ENCODE peak calls at places on chromosomes 2 and 18, in eight cellular contexts. V, Q, A, L, P, I, G and X are unnamed samples. For H3K36me3, the result is how much of the 10 kb centered on the place peaks cover.

GRCh38 chr18:58178476-58178875 is 134.4 kb downstream of the NEDD4L start:
- DNase-seq in V (peak), Q (no peak), A (no peak), L (peak), P (no peak), I (no peak), G (no peak), X (no peak)

GRCh38 chr2:209556354-209556961 is 132.6 kb downstream of the MAP2 start:
- DNase-seq in V (peak), Q (no peak), A (no peak), L (peak), P (no peak), I (no peak), G (no peak), X (no peak)

GRCh38 chr2:150866431-150866830 is 379.0 kb upstream of the RND3 start:
- DNase-seq in V (peak), Q (no peak), A (no peak), L (no peak), P (no peak), I (no peak), G (no peak), X (no peak)

GRCh38 chr2:240324312-240325005 is 111.0 kb upstream of the GPC1 start:
- DNase-seq in V (no peak), Q (no peak), A (peak), L (no peak), P (no peak), I (no peak), G (no peak), X (no peak)

GRCh38 chr2:206084468-206084869 is 1.5 kb downstream of the INO80D start:
- DNase-seq in V (peak), Q (peak), A (peak), L (peak), P (peak), I (peak), G (peak), X (peak)

GRCh38 chr2:120108049-120108448 is 95.2 kb downstream of the EPB41L5 start:
- DNase-seq in V (peak), Q (no peak), A (peak), L (no peak), P (no peak), I (peak), G (no peak), X (peak)

GRCh38 chr2:14633451-14634211 is 1.1 kb downstream of the LRATD1 start:
- DNase-seq in V (no peak), Q (no peak), A (peak), L (no peak), P (peak), I (peak), G (peak), X (peak)

GRCh38 chr2:65846984-65847383 is 414.6 kb upstream of the SPRED2 start:
- DNase-seq in V (no peak), Q (peak), A (peak), L (no peak), P (peak), I (no peak), G (no peak), X (no peak)

GRCh38 chr2:177666408-177666807 is 273.8 kb downstream of the AGPS start:
- DNase-seq in V (peak), Q (no peak), A (no peak), L (no peak), P (no peak), I (no peak), G (no peak), X (no peak)

GRCh38 chr18:12328179-12328823 is 20.3 kb downstream of the TUBB6 start:
- DNase-seq in V (no peak), Q (no peak), A (no peak), L (no peak), P (peak), I (no peak), G (no peak), X (no peak)

GRCh38 chr2:64532030-64532429 is 7.9 kb downstream of the AFTPH start:
- DNase-seq in V (no peak), Q (no peak), A (no peak), L (no peak), P (no peak), I (no peak), G (no peak), X (no peak)
- TF ChIP-seq POLR2A in V (no peak), Q (no peak), A (no peak), L (no peak), P (no peak), I (no peak), G (no peak), X (no peak)

DNA sequence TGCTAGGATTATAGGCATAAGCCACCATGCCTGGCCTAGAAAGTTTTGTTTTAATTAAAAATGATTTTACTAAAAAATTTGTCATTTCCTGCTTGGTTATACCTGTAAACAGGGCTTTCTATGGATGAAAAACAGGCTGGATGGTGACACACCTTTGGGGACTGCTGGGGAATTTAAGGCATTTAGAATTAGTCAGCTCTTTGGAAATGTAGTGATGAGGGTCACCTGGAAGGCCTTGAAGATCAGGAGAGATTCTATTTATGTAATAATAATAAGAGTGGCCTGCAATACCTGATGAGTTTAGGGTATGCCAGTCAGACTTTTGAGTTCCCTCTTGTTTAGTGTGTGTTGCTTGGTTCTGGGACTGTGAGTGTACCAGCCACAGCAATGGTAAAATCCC is 51.1 kb downstream of the RALBP1 start:
- DNase-seq in V (no peak), Q (no peak), A (no peak), L (no peak), P (no peak), I (no peak), G (no peak), X (no peak)
- H3K36me3 ChIP-seq in V (under half), Q (under half), A (half or more), L (under half), P (under half), I (under half), G (under half), X (under half)

DNA sequence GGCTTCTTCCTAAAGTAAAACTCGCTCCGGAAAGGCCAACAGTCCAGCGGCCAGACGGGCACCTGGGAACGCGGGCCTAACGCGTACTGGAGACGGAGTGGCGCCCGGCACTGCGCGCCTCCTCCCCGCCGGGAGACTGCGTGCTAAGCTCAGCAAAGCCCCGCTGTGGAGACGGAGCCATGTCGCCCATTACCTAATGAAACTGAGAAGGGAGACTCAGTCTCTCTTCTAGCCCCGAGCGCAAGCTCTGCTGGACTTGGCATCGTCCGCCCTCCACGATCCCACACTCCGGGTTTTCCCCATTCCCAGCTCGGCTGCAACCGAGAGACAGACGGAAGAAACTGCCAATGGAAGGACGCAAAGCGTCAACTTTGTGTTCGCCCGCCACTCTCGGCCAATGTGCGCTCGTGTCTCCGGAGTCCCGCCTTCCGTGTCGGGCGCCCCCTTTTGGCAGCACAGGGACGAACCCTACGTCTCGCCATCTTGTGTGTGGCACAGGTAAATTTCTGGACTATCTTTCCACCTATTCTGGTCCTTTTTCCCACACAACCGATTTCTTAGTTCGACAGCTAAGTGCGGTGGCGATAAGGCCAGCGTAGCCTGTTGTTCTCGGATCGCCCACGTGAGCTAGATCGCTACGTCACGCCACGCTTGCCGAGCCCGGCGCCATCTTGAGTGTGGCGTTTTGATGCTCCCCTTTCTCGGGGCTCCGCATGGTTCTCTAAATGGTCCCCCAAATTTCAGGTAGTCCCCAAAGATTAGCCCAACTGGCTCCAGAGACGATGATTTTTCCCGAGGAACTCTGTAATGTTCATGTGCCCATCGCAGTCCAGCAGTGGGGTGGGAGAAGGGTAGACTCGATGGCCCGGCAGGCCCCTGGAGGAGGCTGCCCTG is 1.3 kb upstream of the PTMA start:
- DNase-seq in V (peak), Q (peak), A (peak), L (peak), P (peak), I (peak), G (peak), X (peak)
- TF ChIP-seq POLR2A in V (no peak), Q (peak), A (no peak), L (peak), P (peak), I (peak), G (peak), X (peak)

DNA sequence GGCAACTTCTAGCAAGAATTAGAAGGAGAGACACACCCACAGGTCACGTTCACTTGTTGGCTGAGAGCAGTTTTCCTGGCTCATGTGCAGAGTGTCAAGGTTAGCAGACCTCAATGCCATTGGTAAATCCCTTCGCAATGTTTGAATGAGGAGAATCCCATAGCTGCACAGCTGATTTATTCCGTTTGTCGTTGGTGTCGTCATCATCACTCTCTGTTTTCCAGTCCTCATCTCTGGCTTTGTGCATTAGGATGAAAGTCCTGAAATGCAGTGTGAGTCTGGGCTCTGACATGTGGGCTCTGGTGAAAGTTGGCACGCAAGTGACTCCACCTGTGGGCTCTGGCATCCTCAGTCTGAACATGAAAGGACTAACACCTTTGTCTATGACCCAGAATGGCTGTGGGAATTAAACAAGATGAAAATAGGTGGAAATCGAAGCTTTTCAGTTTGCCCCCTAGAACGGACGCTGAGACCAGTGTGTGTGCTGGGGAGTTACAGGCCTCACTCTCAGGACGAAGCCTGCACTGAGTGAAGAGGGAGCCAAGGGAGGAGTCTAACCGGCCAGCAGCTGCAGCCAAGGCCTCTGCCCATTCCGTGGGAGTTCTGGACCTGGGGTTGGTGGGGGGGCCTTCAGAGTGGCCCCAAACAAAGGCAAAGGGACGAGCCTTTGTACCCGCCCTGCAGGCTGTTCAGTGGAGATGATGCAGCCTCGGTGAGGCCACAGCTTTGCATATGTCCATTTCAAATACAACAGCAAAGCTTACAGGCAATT is 74.8 kb upstream of the ZNF516 start:
- DNase-seq in V (no peak), Q (no peak), A (no peak), L (no peak), P (no peak), I (no peak), G (no peak), X (no peak)
- H3K36me3 ChIP-seq in V (under half), Q (under half), A (under half), L (under half), P (under half), I (under half), G (under half), X (under half)

DNA sequence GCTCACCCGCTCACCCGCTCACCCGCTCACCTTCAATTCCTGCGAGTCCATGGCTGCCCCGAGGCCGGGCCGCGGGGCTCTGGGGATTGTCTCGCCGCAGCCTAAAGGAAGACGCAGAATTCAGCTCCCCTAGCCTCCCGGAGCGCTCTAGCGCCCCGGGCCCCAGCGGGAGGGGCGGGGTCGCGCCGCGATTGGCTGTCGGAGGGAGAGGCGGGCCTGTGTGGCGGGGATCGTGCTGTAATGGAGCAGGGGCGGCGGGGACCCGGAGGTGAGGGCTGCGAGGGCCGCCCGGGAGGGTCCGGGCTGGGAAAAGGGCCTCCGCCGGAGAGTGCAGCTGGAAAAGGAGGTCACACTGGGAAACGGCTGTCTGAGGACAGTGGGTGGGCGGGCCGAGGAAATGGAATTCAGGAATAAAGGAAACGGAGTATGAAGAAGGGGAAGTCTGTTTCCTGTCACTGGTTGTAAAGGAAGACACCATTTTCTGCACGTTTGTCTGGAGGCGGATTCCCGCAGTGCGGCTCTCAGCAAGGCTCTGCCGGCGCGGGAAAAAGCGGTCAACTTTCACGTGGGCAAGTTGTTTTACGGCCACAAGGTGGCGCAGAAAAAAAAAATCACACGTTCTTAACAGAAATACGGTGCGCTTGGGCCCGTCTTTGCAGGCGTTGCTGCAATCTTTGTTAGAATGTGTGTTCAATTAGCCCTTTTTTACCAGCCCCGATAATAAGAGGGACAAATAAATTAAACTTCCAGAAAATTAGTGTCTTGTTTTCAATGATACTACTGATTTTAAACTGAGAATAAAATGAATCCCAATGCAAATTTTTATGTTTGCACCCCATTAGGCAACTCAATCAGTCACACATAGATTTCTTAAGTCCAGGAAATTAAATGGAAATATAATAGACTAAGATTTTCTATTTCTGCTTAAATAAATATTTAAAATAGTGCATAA is at the start of gene TTC21B:
- DNase-seq in V (peak), Q (peak), A (peak), L (peak), P (peak), I (peak), G (peak), X (peak)
- TF ChIP-seq POLR2A in V (peak), Q (peak), A (peak), L (peak), P (peak), I (peak), G (peak), X (peak)

GRCh38 chr2:239138610-239139009 is 262.2 kb downstream of the HDAC4 start:
- DNase-seq in V (no peak), Q (no peak), A (no peak), L (no peak), P (no peak), I (no peak), G (peak), X (no peak)

GRCh38 chr2:239137890-239138283 is 262.9 kb downstream of the HDAC4 start:
- DNase-seq in V (no peak), Q (no peak), A (no peak), L (no peak), P (no peak), I (no peak), G (no peak), X (no peak)

GRCh38 chr2:239136203-239136602 is 264.6 kb downstream of the HDAC4 start:
- DNase-seq in V (no peak), Q (no peak), A (no peak), L (no peak), P (no peak), I (no peak), G (no peak), X (no peak)

GRCh38 chr2:239136762-239137161 is 264.1 kb downstream of the HDAC4 start:
- DNase-seq in V (no peak), Q (no peak), A (no peak), L (no peak), P (no peak), I (no peak), G (peak), X (no peak)

DNA sequence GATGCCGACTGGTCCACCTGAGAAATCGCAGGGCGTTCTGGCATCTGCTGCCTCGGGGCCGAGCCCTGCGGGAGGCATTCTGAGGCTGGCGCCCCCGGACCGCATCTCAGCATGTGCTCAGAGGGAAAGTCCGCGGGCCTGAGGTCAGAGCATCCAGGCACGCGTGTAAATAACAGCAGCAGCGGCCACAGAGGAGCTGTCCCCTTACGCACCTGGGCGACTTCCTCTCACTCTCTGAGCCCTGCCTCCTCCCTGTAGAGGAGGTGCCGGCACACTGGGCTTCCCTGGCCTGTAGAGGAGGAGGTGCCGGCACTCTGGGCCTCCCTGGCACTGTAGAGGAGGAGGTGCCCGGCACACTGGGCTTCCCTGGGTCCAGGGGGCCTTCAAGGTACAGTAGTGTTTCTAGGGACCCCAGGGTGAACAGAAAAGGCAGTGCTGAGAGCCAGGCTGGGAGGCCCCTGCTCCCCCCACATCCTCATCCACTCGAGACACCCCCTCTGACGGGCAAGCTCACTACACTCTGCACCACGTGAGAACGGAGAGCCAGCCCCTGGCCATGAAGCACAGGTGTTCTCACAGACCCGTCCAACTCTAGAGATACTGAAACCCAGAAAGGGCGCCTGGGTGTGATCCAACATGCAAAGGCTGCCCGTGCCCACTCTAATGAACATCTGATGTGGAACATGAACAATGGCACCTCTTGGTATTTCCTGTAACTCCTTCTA is 263.5 kb downstream of the HDAC4 start:
- DNase-seq in V (no peak), Q (no peak), A (peak), L (no peak), P (no peak), I (no peak), G (peak), X (no peak)
- H3K36me3 ChIP-seq in V (half or more), Q (under half), A (half or more), L (under half), P (under half), I (under half), G (under half), X (under half)

DNA sequence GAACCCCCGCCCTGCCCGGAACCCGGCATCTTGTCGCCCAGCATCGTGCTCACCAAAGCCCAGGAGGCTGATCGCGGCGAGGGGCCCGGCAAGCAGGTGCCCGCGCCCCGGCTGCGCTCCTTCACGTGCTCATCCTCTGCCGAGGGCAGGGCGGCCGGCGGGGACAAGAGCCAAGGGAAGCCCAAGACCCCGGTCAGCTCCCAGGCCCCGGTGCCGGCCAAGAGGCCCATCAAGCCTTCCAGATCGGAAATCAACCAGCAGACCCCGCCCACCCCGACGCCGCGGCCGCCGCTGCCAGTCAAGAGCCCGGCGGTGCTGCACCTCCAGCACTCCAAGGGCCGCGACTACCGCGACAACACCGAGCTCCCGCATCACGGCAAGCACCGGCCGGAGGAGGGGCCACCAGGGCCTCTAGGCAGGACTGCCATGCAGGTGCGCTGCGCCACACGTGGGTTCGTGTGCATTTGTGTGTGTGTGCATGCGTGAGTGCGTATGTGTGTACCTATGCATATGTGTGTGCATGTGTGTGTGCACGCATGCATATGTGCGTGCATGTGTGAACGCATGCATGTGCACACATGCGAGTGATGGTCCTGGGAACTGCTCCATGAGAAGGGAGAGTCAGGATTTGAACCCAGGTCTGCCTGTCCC is 47.1 kb upstream of the ATG16L1 start:
- DNase-seq in V (no peak), Q (no peak), A (no peak), L (no peak), P (no peak), I (no peak), G (no peak), X (no peak)
- TF ChIP-seq POLR2A in V (no peak), Q (no peak), A (no peak), L (no peak), P (no peak), I (no peak), G (no peak), X (no peak)